ENCODE peak calls at places on chromosome 9, in four cellular contexts. F is HCT116, U is stomach, N is prostate gland. M is an unnamed sample.
A peak's percentile ranks its signal among the peaks of the same experiment; 100 is the strongest.

GRCh38 chr9:29432191-29432590 is 1858.9 kb upstream of the C9orf72 start:
- DNase-seq in F (no peak), U (no peak), N (no peak), M (no peak)

GRCh38 chr9:90793729-90794128 is 7.9 kb upstream of the SYK start:
- DNase-seq in F (no peak), U (no peak), N (no peak), M (no peak)

GRCh38 chr9:120937596-120937995 is 11.0 kb upstream of the TRAF1 start:
- DNase-seq in F (no peak), U (no peak), N (no peak), M (no peak)

GRCh38 chr9:126440938-126441337 is 114.3 kb downstream of the MVB12B start:
- DNase-seq in F (no peak), U (no peak), N (no peak), M (no peak)

GRCh38 chr9:21060919-21061561 is 16.7 kb downstream of the IFNB1 start:
- DNase-seq in F (no peak), U (no peak), N (no peak), M (peak; percentile 50)

GRCh38 chr9:111965566-111966019 is 69.0 kb downstream of the UGCG start:
- DNase-seq in F (peak; percentile 83), U (no peak), N (no peak), M (no peak)

GRCh38 chr9:81522721-81523551 is 166.4 kb downstream of the TLE1 start:
- DNase-seq in F (peak; percentile 48), U (no peak), N (peak; percentile 22), M (no peak)

GRCh38 chr9:113805753-113806152 is 70.4 kb upstream of the ZNF618 start:
- DNase-seq in F (no peak), U (no peak), N (no peak), M (no peak)

GRCh38 chr9:35686222-35687203 is 3.2 kb downstream of the TPM2 start:
- DNase-seq in F (no peak), U (no peak), N (no peak), M (no peak)

GRCh38 chr9:92661127-92661526 is 8.8 kb downstream of the IPPK start:
- DNase-seq in F (no peak), U (no peak), N (no peak), M (no peak)

GRCh38 chr9:70438341-70438924 is 24.0 kb upstream of the KLF9 start:
- DNase-seq in F (peak; percentile 68), U (peak; percentile 80), N (peak; percentile 62), M (no peak)

GRCh38 chr9:12846035-12846434 is 71.2 kb downstream of the LURAP1L start:
- DNase-seq in F (no peak), U (no peak), N (no peak), M (no peak)

GRCh38 chr9:25094518-25094917 is 548.8 kb upstream of the IZUMO3 start:
- DNase-seq in F (no peak), U (no peak), N (no peak), M (no peak)

DNA sequence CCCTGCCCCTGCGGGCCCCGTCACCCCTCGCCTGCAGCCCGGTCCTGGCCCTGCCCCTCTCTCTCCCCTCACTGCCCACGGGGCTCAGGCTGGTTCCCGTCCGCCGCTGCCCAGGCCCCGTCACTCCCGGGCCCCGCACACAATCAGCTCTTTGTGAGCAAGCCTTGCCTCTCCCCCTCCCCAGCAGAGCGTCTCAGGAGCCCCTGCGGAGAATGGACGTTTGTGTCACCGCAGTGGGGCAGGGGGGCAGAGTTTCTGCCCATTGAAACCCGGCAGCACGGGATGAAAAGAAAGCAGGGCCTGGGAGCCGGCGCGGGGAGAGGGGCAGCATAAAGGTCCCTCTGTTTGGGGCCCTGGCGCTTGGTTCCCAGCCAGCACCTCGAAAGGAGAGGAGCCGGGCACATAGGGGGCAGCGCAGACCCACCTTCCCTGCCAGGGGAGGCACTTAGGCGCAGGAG is 13.5 kb upstream of the NUP214 start:
- DNase-seq in F (no peak), U (no peak), N (no peak), M (no peak)
- TF ChIP-seq POLR2AphosphoS5 in F (no peak), U (no peak), N (no peak), M (no peak)

DNA sequence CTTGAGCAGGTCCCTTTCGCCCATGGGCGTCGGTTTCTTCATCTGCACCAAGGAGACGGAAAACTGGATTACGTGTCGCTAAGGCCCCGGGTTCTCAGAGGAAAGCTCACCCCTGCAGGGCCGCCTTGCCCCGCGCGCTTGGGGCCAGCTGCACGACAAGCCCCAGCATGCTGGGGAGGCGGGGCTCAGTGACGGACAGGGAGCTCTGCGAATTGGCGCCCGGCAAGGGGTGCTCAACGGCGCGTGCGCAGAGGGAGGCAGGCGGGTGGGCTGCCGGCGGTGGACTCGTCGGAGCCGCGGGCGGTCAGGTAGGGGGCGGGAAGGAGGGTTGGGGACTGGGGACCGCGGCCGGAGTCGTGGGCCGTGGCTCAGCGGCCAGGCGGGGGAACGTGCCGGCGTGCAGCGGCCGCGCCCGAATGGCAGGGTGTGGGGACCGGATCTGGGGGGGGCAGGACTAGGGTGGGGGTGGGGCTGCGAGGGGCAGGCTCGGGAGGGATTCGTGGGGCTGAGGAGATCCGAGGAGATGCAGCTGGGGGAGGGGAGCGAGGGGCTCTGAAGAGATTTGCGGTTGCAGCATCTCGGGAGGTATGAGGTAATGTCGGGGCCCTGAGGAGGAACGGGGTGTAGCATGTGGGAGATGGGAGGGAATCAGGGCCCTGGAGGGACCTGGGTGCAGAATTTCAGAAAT is at the start of gene TRIM32:
- DNase-seq in F (peak; percentile 51), U (peak; percentile 93), N (peak; percentile 81), M (peak; percentile 98)
- TF ChIP-seq POLR2A in F (peak; percentile 86), U (no peak), N (peak; percentile 40), M (no peak)

GRCh38 chr9:132768932-132769894 is 98.9 kb downstream of the GTF3C4 start:
- DNase-seq in F (no peak), U (peak; percentile 63), N (peak; percentile 14), M (no peak)
- TF ChIP-seq POLR2AphosphoS5 in F (no peak), U (peak; percentile 53), N (no peak), M (no peak)

GRCh38 chr9:87357600-87357999 is 140.1 kb upstream of the DAPK1 start:
- DNase-seq in F (no peak), U (no peak), N (no peak), M (no peak)
- TF ChIP-seq POLR2A in F (no peak), U (no peak), N (no peak), M (no peak)

DNA sequence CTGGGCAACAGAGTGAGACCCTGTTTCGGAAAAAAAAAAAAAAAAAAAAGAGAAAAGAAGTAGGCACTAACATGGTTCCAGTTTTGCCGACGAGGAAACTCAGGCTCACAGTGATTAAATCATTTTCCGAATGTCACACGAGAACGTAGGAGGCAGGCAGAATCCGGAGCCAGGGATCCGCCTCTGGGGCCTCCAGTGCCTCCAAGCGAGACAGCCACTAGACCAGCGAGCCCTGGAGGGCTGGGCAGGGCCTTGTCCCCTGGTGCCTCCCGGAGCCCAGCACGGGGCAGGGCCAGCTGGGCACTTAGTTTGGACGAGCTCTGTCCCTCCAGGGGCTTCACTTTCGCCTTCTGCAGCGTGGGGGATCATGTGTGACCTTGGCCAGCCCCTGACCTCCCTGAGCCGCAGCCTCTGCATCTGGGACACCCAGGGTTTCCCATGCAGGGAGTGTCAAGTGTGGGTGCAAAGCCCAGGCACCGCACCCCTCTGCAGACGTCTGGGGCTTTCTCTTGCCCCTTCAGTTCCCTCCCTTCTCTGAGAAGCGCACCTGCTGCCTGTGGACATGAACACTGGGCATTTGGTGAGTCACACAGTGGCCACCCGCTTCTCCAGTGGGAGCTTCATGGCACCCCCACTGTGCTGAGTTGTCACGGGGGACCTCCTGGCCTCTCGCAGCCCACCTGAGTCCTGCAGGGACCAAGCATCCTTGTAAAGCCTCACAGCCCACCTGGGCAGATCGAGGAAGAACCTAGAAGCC is 80.3 kb downstream of the RXRA start:
- DNase-seq in F (no peak), U (no peak), N (no peak), M (no peak)
- TF ChIP-seq POLR2AphosphoS5 in F (no peak), U (no peak), N (no peak), M (no peak)

DNA sequence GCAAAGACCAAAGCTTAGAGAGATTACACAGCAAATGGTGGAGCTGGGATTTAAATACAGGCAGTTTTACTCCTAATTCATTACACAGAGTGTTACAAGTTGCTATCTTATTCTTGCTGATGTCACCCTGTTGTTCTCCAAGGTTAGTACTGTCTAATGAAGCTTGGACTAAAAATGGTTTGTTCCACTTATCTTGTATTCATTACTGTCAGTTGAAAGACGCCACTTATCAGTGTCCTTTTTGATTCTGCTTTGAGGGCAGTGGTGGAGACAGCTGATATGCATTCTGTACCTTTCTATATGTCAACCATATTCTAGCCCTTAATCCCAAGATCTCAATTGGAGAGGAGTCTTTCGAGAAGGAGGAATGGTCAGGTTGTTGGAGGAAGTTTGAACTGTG is 14.0 kb upstream of the DENND4C start:
- DNase-seq in F (no peak), U (no peak), N (no peak), M (no peak)
- TF ChIP-seq POLR2A in F (no peak), U (no peak), N (no peak), M (no peak)